ENCODE peak calls at places on chromosomes 4 and X, in ten cellular contexts. One of them, this sample, is unnamed.
A peak's percentile ranks its signal among the peaks of the same experiment; 100 is the strongest.

GRCh38 chrX:52988985-52989917 is 30.9 kb upstream of the FAM156A start:
- DNase-seq in NCI-H1092 treated with DMSO at 0.1 percent for 48 hours: no peak
- DNase-seq in activated T-helper 9 cell treated with anti-CD3 and anti-CD28 coated beads, Interleukin-2, amount 50 U/mL, for 16 hours: no peak
- DNase-seq in Calu3: peak; percentile 23
- DNase-seq in dorsolateral prefrontal cortex: no peak
- DNase-seq in T-helper 17 cell: no peak
- DNase-seq in C1 segment of cervical spinal cord: no peak
- DNase-seq in ureter: no peak
- DNase-seq in NCI-H748 treated with DMSO at 0.1 percent for 48 hours: no peak
- DNase-seq in amygdala: no peak
- DNase-seq in this sample: no peak

GRCh38 chr4:8643986-8644385 is 51.4 kb downstream of the CPZ start:
- DNase-seq in NCI-H1092 treated with DMSO at 0.1 percent for 48 hours: no peak
- DNase-seq in activated T-helper 9 cell treated with anti-CD3 and anti-CD28 coated beads, Interleukin-2, amount 50 U/mL, for 16 hours: no peak
- DNase-seq in Calu3: no peak
- DNase-seq in dorsolateral prefrontal cortex: no peak
- DNase-seq in T-helper 17 cell: no peak
- DNase-seq in C1 segment of cervical spinal cord: no peak
- DNase-seq in ureter: peak; percentile 29
- DNase-seq in NCI-H748 treated with DMSO at 0.1 percent for 48 hours: no peak
- DNase-seq in amygdala: no peak
- DNase-seq in this sample: no peak

GRCh38 chrX:41334866-41335589 is 1.1 kb downstream of the DDX3X start:
- DNase-seq in NCI-H1092 treated with DMSO at 0.1 percent for 48 hours: no peak
- DNase-seq in activated T-helper 9 cell treated with anti-CD3 and anti-CD28 coated beads, Interleukin-2, amount 50 U/mL, for 16 hours: peak; percentile 62
- DNase-seq in Calu3: peak; percentile 39
- DNase-seq in dorsolateral prefrontal cortex: no peak
- DNase-seq in T-helper 17 cell: peak; percentile 32
- DNase-seq in C1 segment of cervical spinal cord: peak; percentile 66
- DNase-seq in ureter: peak; percentile 82
- DNase-seq in NCI-H748 treated with DMSO at 0.1 percent for 48 hours: peak; percentile 29
- DNase-seq in amygdala: peak; percentile 5
- DNase-seq in this sample: no peak

GRCh38 chr4:688695-689497 is at the start of gene SLC49A3:
- DNase-seq in NCI-H1092 treated with DMSO at 0.1 percent for 48 hours: no peak
- DNase-seq in activated T-helper 9 cell treated with anti-CD3 and anti-CD28 coated beads, Interleukin-2, amount 50 U/mL, for 16 hours: no peak
- DNase-seq in Calu3: no peak
- DNase-seq in dorsolateral prefrontal cortex: no peak
- DNase-seq in T-helper 17 cell: no peak
- DNase-seq in C1 segment of cervical spinal cord: no peak
- DNase-seq in ureter: no peak
- DNase-seq in NCI-H748 treated with DMSO at 0.1 percent for 48 hours: no peak
- DNase-seq in amygdala: no peak
- DNase-seq in this sample: no peak

GRCh38 chr4:149887091-149887490 is 71.4 kb upstream of the IQCM start:
- DNase-seq in NCI-H1092 treated with DMSO at 0.1 percent for 48 hours: no peak
- DNase-seq in activated T-helper 9 cell treated with anti-CD3 and anti-CD28 coated beads, Interleukin-2, amount 50 U/mL, for 16 hours: no peak
- DNase-seq in Calu3: no peak
- DNase-seq in dorsolateral prefrontal cortex: no peak
- DNase-seq in T-helper 17 cell: no peak
- DNase-seq in C1 segment of cervical spinal cord: no peak
- DNase-seq in ureter: no peak
- DNase-seq in NCI-H748 treated with DMSO at 0.1 percent for 48 hours: no peak
- DNase-seq in amygdala: no peak
- DNase-seq in this sample: no peak

GRCh38 chrX:12777670-12778069 is 13.5 kb upstream of the PRPS2 start:
- DNase-seq in NCI-H1092 treated with DMSO at 0.1 percent for 48 hours: no peak
- DNase-seq in activated T-helper 9 cell treated with anti-CD3 and anti-CD28 coated beads, Interleukin-2, amount 50 U/mL, for 16 hours: no peak
- DNase-seq in Calu3: no peak
- DNase-seq in dorsolateral prefrontal cortex: no peak
- DNase-seq in T-helper 17 cell: no peak
- DNase-seq in C1 segment of cervical spinal cord: no peak
- DNase-seq in ureter: no peak
- DNase-seq in NCI-H748 treated with DMSO at 0.1 percent for 48 hours: no peak
- DNase-seq in amygdala: no peak
- DNase-seq in this sample: no peak

GRCh38 chrX:77298790-77299189 is 148.4 kb upstream of the FGF16 start:
- DNase-seq in NCI-H1092 treated with DMSO at 0.1 percent for 48 hours: no peak
- DNase-seq in activated T-helper 9 cell treated with anti-CD3 and anti-CD28 coated beads, Interleukin-2, amount 50 U/mL, for 16 hours: no peak
- DNase-seq in Calu3: no peak
- DNase-seq in dorsolateral prefrontal cortex: no peak
- DNase-seq in T-helper 17 cell: no peak
- DNase-seq in C1 segment of cervical spinal cord: no peak
- DNase-seq in ureter: no peak
- DNase-seq in NCI-H748 treated with DMSO at 0.1 percent for 48 hours: no peak
- DNase-seq in amygdala: no peak
- DNase-seq in this sample: no peak

GRCh38 chrX:115330498-115331138 is 41.1 kb downstream of the LUZP4 start:
- DNase-seq in NCI-H1092 treated with DMSO at 0.1 percent for 48 hours: peak; percentile 69
- DNase-seq in activated T-helper 9 cell treated with anti-CD3 and anti-CD28 coated beads, Interleukin-2, amount 50 U/mL, for 16 hours: no peak
- DNase-seq in Calu3: peak; percentile 39
- DNase-seq in dorsolateral prefrontal cortex: no peak
- DNase-seq in T-helper 17 cell: no peak
- DNase-seq in C1 segment of cervical spinal cord: peak; percentile 3
- DNase-seq in ureter: peak; percentile 51
- DNase-seq in NCI-H748 treated with DMSO at 0.1 percent for 48 hours: peak; percentile 45
- DNase-seq in amygdala: peak; percentile 5
- DNase-seq in this sample: peak; percentile 0

GRCh38 chr4:10697071-10697470 is 12.5 kb upstream of the CLNK start:
- DNase-seq in NCI-H1092 treated with DMSO at 0.1 percent for 48 hours: peak; percentile 78
- DNase-seq in activated T-helper 9 cell treated with anti-CD3 and anti-CD28 coated beads, Interleukin-2, amount 50 U/mL, for 16 hours: no peak
- DNase-seq in Calu3: no peak
- DNase-seq in dorsolateral prefrontal cortex: no peak
- DNase-seq in T-helper 17 cell: no peak
- DNase-seq in C1 segment of cervical spinal cord: no peak
- DNase-seq in ureter: no peak
- DNase-seq in NCI-H748 treated with DMSO at 0.1 percent for 48 hours: peak; percentile 79
- DNase-seq in amygdala: no peak
- DNase-seq in this sample: no peak

GRCh38 chr4:804804-805203 is 21.1 kb downstream of the CPLX1 start:
- DNase-seq in NCI-H1092 treated with DMSO at 0.1 percent for 48 hours: no peak
- DNase-seq in activated T-helper 9 cell treated with anti-CD3 and anti-CD28 coated beads, Interleukin-2, amount 50 U/mL, for 16 hours: no peak
- DNase-seq in Calu3: no peak
- DNase-seq in dorsolateral prefrontal cortex: peak; percentile 58
- DNase-seq in T-helper 17 cell: no peak
- DNase-seq in C1 segment of cervical spinal cord: no peak
- DNase-seq in ureter: no peak
- DNase-seq in NCI-H748 treated with DMSO at 0.1 percent for 48 hours: no peak
- DNase-seq in amygdala: no peak
- DNase-seq in this sample: no peak

GRCh38 chr4:11614426-11614825 is 185.7 kb upstream of the HS3ST1 start:
- DNase-seq in NCI-H1092 treated with DMSO at 0.1 percent for 48 hours: no peak
- DNase-seq in activated T-helper 9 cell treated with anti-CD3 and anti-CD28 coated beads, Interleukin-2, amount 50 U/mL, for 16 hours: no peak
- DNase-seq in Calu3: peak; percentile 70
- DNase-seq in dorsolateral prefrontal cortex: no peak
- DNase-seq in T-helper 17 cell: no peak
- DNase-seq in C1 segment of cervical spinal cord: no peak
- DNase-seq in ureter: peak; percentile 75
- DNase-seq in NCI-H748 treated with DMSO at 0.1 percent for 48 hours: no peak
- DNase-seq in amygdala: no peak
- DNase-seq in this sample: no peak

GRCh38 chrX:107710617-107711391 is 64.8 kb downstream of the TSC22D3 start:
- DNase-seq in NCI-H1092 treated with DMSO at 0.1 percent for 48 hours: no peak
- DNase-seq in activated T-helper 9 cell treated with anti-CD3 and anti-CD28 coated beads, Interleukin-2, amount 50 U/mL, for 16 hours: no peak
- DNase-seq in Calu3: peak; percentile 63
- DNase-seq in dorsolateral prefrontal cortex: no peak
- DNase-seq in T-helper 17 cell: peak; percentile 32
- DNase-seq in C1 segment of cervical spinal cord: no peak
- DNase-seq in ureter: peak; percentile 41
- DNase-seq in NCI-H748 treated with DMSO at 0.1 percent for 48 hours: no peak
- DNase-seq in amygdala: no peak
- DNase-seq in this sample: no peak

GRCh38 chrX:131704136-131704695 is 160.3 kb downstream of the OR13H1 start:
- DNase-seq in NCI-H1092 treated with DMSO at 0.1 percent for 48 hours: peak; percentile 89
- DNase-seq in activated T-helper 9 cell treated with anti-CD3 and anti-CD28 coated beads, Interleukin-2, amount 50 U/mL, for 16 hours: peak; percentile 77
- DNase-seq in Calu3: no peak
- DNase-seq in dorsolateral prefrontal cortex: peak; percentile 70
- DNase-seq in T-helper 17 cell: no peak
- DNase-seq in C1 segment of cervical spinal cord: no peak
- DNase-seq in ureter: peak; percentile 93
- DNase-seq in NCI-H748 treated with DMSO at 0.1 percent for 48 hours: peak; percentile 88
- DNase-seq in amygdala: no peak
- DNase-seq in this sample: peak; percentile 74

GRCh38 chrX:71215335-71215912 is 7.6 kb upstream of the GJB1 start:
- DNase-seq in NCI-H1092 treated with DMSO at 0.1 percent for 48 hours: no peak
- DNase-seq in activated T-helper 9 cell treated with anti-CD3 and anti-CD28 coated beads, Interleukin-2, amount 50 U/mL, for 16 hours: no peak
- DNase-seq in Calu3: peak; percentile 11
- DNase-seq in dorsolateral prefrontal cortex: no peak
- DNase-seq in T-helper 17 cell: no peak
- DNase-seq in C1 segment of cervical spinal cord: no peak
- DNase-seq in ureter: no peak
- DNase-seq in NCI-H748 treated with DMSO at 0.1 percent for 48 hours: no peak
- DNase-seq in amygdala: no peak
- DNase-seq in this sample: no peak

GRCh38 chrX:70755850-70756249 is 152.7 kb downstream of the TEX11 start:
- DNase-seq in NCI-H1092 treated with DMSO at 0.1 percent for 48 hours: no peak
- DNase-seq in activated T-helper 9 cell treated with anti-CD3 and anti-CD28 coated beads, Interleukin-2, amount 50 U/mL, for 16 hours: peak; percentile 28
- DNase-seq in Calu3: no peak
- DNase-seq in dorsolateral prefrontal cortex: no peak
- DNase-seq in T-helper 17 cell: peak; percentile 23
- DNase-seq in C1 segment of cervical spinal cord: no peak
- DNase-seq in ureter: no peak
- DNase-seq in NCI-H748 treated with DMSO at 0.1 percent for 48 hours: no peak
- DNase-seq in amygdala: no peak
- DNase-seq in this sample: no peak

GRCh38 chr4:184968784-184969201 is 49.5 kb upstream of the HELT start:
- DNase-seq in NCI-H1092 treated with DMSO at 0.1 percent for 48 hours: no peak
- DNase-seq in activated T-helper 9 cell treated with anti-CD3 and anti-CD28 coated beads, Interleukin-2, amount 50 U/mL, for 16 hours: no peak
- DNase-seq in Calu3: peak; percentile 66
- DNase-seq in dorsolateral prefrontal cortex: no peak
- DNase-seq in T-helper 17 cell: no peak
- DNase-seq in C1 segment of cervical spinal cord: no peak
- DNase-seq in ureter: peak; percentile 79
- DNase-seq in NCI-H748 treated with DMSO at 0.1 percent for 48 hours: no peak
- DNase-seq in amygdala: no peak
- DNase-seq in this sample: no peak

GRCh38 chr4:132593717-132594400 is 555.2 kb upstream of the PCDH10 start:
- DNase-seq in NCI-H1092 treated with DMSO at 0.1 percent for 48 hours: no peak
- DNase-seq in activated T-helper 9 cell treated with anti-CD3 and anti-CD28 coated beads, Interleukin-2, amount 50 U/mL, for 16 hours: no peak
- DNase-seq in Calu3: no peak
- DNase-seq in dorsolateral prefrontal cortex: no peak
- DNase-seq in T-helper 17 cell: no peak
- DNase-seq in C1 segment of cervical spinal cord: no peak
- DNase-seq in ureter: no peak
- DNase-seq in NCI-H748 treated with DMSO at 0.1 percent for 48 hours: no peak
- DNase-seq in amygdala: no peak
- DNase-seq in this sample: no peak

GRCh38 chrX:43741843-43742573 is 85.9 kb downstream of the MAOA start:
- DNase-seq in NCI-H1092 treated with DMSO at 0.1 percent for 48 hours: no peak
- DNase-seq in activated T-helper 9 cell treated with anti-CD3 and anti-CD28 coated beads, Interleukin-2, amount 50 U/mL, for 16 hours: no peak
- DNase-seq in Calu3: no peak
- DNase-seq in dorsolateral prefrontal cortex: no peak
- DNase-seq in T-helper 17 cell: no peak
- DNase-seq in C1 segment of cervical spinal cord: no peak
- DNase-seq in ureter: no peak
- DNase-seq in NCI-H748 treated with DMSO at 0.1 percent for 48 hours: no peak
- DNase-seq in amygdala: no peak
- DNase-seq in this sample: no peak

GRCh38 chr4:141646969-141647368 is 10.6 kb downstream of the IL15 start:
- DNase-seq in NCI-H1092 treated with DMSO at 0.1 percent for 48 hours: no peak
- DNase-seq in activated T-helper 9 cell treated with anti-CD3 and anti-CD28 coated beads, Interleukin-2, amount 50 U/mL, for 16 hours: no peak
- DNase-seq in Calu3: no peak
- DNase-seq in dorsolateral prefrontal cortex: no peak
- DNase-seq in T-helper 17 cell: no peak
- DNase-seq in C1 segment of cervical spinal cord: no peak
- DNase-seq in ureter: no peak
- DNase-seq in NCI-H748 treated with DMSO at 0.1 percent for 48 hours: no peak
- DNase-seq in amygdala: no peak
- DNase-seq in this sample: no peak

GRCh38 chr4:7651461-7651921 is 216.8 kb upstream of the PSAPL1 start:
- DNase-seq in NCI-H1092 treated with DMSO at 0.1 percent for 48 hours: peak; percentile 8
- DNase-seq in activated T-helper 9 cell treated with anti-CD3 and anti-CD28 coated beads, Interleukin-2, amount 50 U/mL, for 16 hours: no peak
- DNase-seq in Calu3: no peak
- DNase-seq in dorsolateral prefrontal cortex: no peak
- DNase-seq in T-helper 17 cell: no peak
- DNase-seq in C1 segment of cervical spinal cord: peak; percentile 64
- DNase-seq in ureter: peak; percentile 74
- DNase-seq in NCI-H748 treated with DMSO at 0.1 percent for 48 hours: no peak
- DNase-seq in amygdala: no peak
- DNase-seq in this sample: peak; percentile 61

GRCh38 chr4:22677780-22678179 is 15.0 kb upstream of the GBA3 start:
- DNase-seq in NCI-H1092 treated with DMSO at 0.1 percent for 48 hours: no peak
- DNase-seq in activated T-helper 9 cell treated with anti-CD3 and anti-CD28 coated beads, Interleukin-2, amount 50 U/mL, for 16 hours: no peak
- DNase-seq in Calu3: no peak
- DNase-seq in dorsolateral prefrontal cortex: no peak
- DNase-seq in T-helper 17 cell: no peak
- DNase-seq in C1 segment of cervical spinal cord: no peak
- DNase-seq in ureter: no peak
- DNase-seq in NCI-H748 treated with DMSO at 0.1 percent for 48 hours: no peak
- DNase-seq in amygdala: no peak
- DNase-seq in this sample: no peak

GRCh38 chr4:118751634-118752293 is 66.6 kb downstream of the METTL14 start:
- DNase-seq in NCI-H1092 treated with DMSO at 0.1 percent for 48 hours: no peak
- DNase-seq in activated T-helper 9 cell treated with anti-CD3 and anti-CD28 coated beads, Interleukin-2, amount 50 U/mL, for 16 hours: no peak
- DNase-seq in Calu3: no peak
- DNase-seq in dorsolateral prefrontal cortex: no peak
- DNase-seq in T-helper 17 cell: no peak
- DNase-seq in C1 segment of cervical spinal cord: no peak
- DNase-seq in ureter: no peak
- DNase-seq in NCI-H748 treated with DMSO at 0.1 percent for 48 hours: no peak
- DNase-seq in amygdala: no peak
- DNase-seq in this sample: no peak

GRCh38 chr4:122163767-122164166 is 11.6 kb downstream of the BLTP1 start:
- DNase-seq in NCI-H1092 treated with DMSO at 0.1 percent for 48 hours: no peak
- DNase-seq in activated T-helper 9 cell treated with anti-CD3 and anti-CD28 coated beads, Interleukin-2, amount 50 U/mL, for 16 hours: no peak
- DNase-seq in Calu3: no peak
- DNase-seq in dorsolateral prefrontal cortex: no peak
- DNase-seq in T-helper 17 cell: no peak
- DNase-seq in C1 segment of cervical spinal cord: no peak
- DNase-seq in ureter: no peak
- DNase-seq in NCI-H748 treated with DMSO at 0.1 percent for 48 hours: no peak
- DNase-seq in amygdala: no peak
- DNase-seq in this sample: no peak

GRCh38 chrX:80812176-80812575 is 2.5 kb upstream of the BRWD3 start:
- DNase-seq in NCI-H1092 treated with DMSO at 0.1 percent for 48 hours: no peak
- DNase-seq in activated T-helper 9 cell treated with anti-CD3 and anti-CD28 coated beads, Interleukin-2, amount 50 U/mL, for 16 hours: no peak
- DNase-seq in Calu3: peak; percentile 26
- DNase-seq in dorsolateral prefrontal cortex: no peak
- DNase-seq in T-helper 17 cell: peak; percentile 5
- DNase-seq in C1 segment of cervical spinal cord: peak; percentile 7
- DNase-seq in ureter: no peak
- DNase-seq in NCI-H748 treated with DMSO at 0.1 percent for 48 hours: no peak
- DNase-seq in amygdala: no peak
- DNase-seq in this sample: no peak

GRCh38 chr4:41389356-41389755 is 132.6 kb downstream of the UCHL1 start:
- DNase-seq in NCI-H1092 treated with DMSO at 0.1 percent for 48 hours: no peak
- DNase-seq in activated T-helper 9 cell treated with anti-CD3 and anti-CD28 coated beads, Interleukin-2, amount 50 U/mL, for 16 hours: no peak
- DNase-seq in Calu3: no peak
- DNase-seq in dorsolateral prefrontal cortex: no peak
- DNase-seq in T-helper 17 cell: no peak
- DNase-seq in C1 segment of cervical spinal cord: no peak
- DNase-seq in ureter: no peak
- DNase-seq in NCI-H748 treated with DMSO at 0.1 percent for 48 hours: no peak
- DNase-seq in amygdala: no peak
- DNase-seq in this sample: no peak

GRCh38 chrX:141278306-141278705 is 36.0 kb upstream of the SPANXC start:
- DNase-seq in NCI-H1092 treated with DMSO at 0.1 percent for 48 hours: peak; percentile 15
- DNase-seq in activated T-helper 9 cell treated with anti-CD3 and anti-CD28 coated beads, Interleukin-2, amount 50 U/mL, for 16 hours: no peak
- DNase-seq in Calu3: peak; percentile 1
- DNase-seq in dorsolateral prefrontal cortex: no peak
- DNase-seq in T-helper 17 cell: no peak
- DNase-seq in C1 segment of cervical spinal cord: no peak
- DNase-seq in ureter: no peak
- DNase-seq in NCI-H748 treated with DMSO at 0.1 percent for 48 hours: peak; percentile 21
- DNase-seq in amygdala: no peak
- DNase-seq in this sample: no peak

GRCh38 chrX:142201113-142201512 is 4.0 kb downstream of the MAGEC2 start:
- DNase-seq in NCI-H1092 treated with DMSO at 0.1 percent for 48 hours: no peak
- DNase-seq in activated T-helper 9 cell treated with anti-CD3 and anti-CD28 coated beads, Interleukin-2, amount 50 U/mL, for 16 hours: no peak
- DNase-seq in Calu3: no peak
- DNase-seq in dorsolateral prefrontal cortex: no peak
- DNase-seq in T-helper 17 cell: no peak
- DNase-seq in C1 segment of cervical spinal cord: no peak
- DNase-seq in ureter: no peak
- DNase-seq in NCI-H748 treated with DMSO at 0.1 percent for 48 hours: no peak
- DNase-seq in amygdala: no peak
- DNase-seq in this sample: no peak

GRCh38 chr4:107379054-107379869 is 340.8 kb downstream of the PAPSS1 start:
- DNase-seq in NCI-H1092 treated with DMSO at 0.1 percent for 48 hours: no peak
- DNase-seq in activated T-helper 9 cell treated with anti-CD3 and anti-CD28 coated beads, Interleukin-2, amount 50 U/mL, for 16 hours: no peak
- DNase-seq in Calu3: no peak
- DNase-seq in dorsolateral prefrontal cortex: no peak
- DNase-seq in T-helper 17 cell: no peak
- DNase-seq in C1 segment of cervical spinal cord: no peak
- DNase-seq in ureter: no peak
- DNase-seq in NCI-H748 treated with DMSO at 0.1 percent for 48 hours: no peak
- DNase-seq in amygdala: no peak
- DNase-seq in this sample: no peak